ENCODE peak calls at places on chromosomes 13 and 19, in nine cellular contexts. I is activated T-helper 1 cell treated with anti-CD3 and anti-CD28 coated beads, Interleukin-12 subunit alpha, Interleukin-12 subunit beta, Interleukin-2, Interleukin-4 antibody, amounts not matched to agents 30 ng/mL and 10 ng/mL and 1 ng/mL, durations not matched to agents 14 hours and 24 hours and 36 hours; M is glutamatergic neuron; T is nephron progenitor cell; L is stimulated activated CD4-positive, alpha-beta T cell treated with anti-CD3 and anti-CD28 coated beads, Interleukin-1b, Interleukin-23, amount 100 ng/mL, for 24 hours; P is NCI-H187; X is endothelial cell; K is activated naive CD8-positive, alpha-beta T cell treated with anti-CD3 and anti-CD28 coated beads, Interleukin-2, amount 50 U/mL, for 24 hours; Z is OCI-LY7. F is an unnamed sample.

GRCh38 chr19:36060430-36060829 is 5.7 kb downstream of the WDR62 start:
- DNase-seq in T (peak), Z (peak), M (peak), P (no peak), I (no peak), K (peak), X (peak), L (no peak), F (no peak)

GRCh38 chr13:107450931-107451330 is 764.4 kb downstream of the LIG4 start:
- DNase-seq in M (no peak), L (no peak), Z (no peak), I (no peak), T (no peak), K (no peak), X (no peak), P (no peak), F (no peak)

GRCh38 chr19:12996542-12997094 is 1.3 kb downstream of the NFIX start:
- DNase-seq in P (no peak), X (no peak), K (no peak), L (no peak), M (peak), Z (no peak), I (no peak), T (no peak), F (no peak)

GRCh38 chr13:25286308-25286968 is 850 bp downstream of the MTMR6 start:
- DNase-seq in P (no peak), I (peak), X (peak), K (peak), T (peak), L (no peak), Z (peak), M (no peak), F (peak)

GRCh38 chr19:7980635-7981121 is 24.8 kb downstream of the ELAVL1 start:
- DNase-seq in P (no peak), K (no peak), Z (no peak), T (no peak), M (peak), X (no peak), I (no peak), L (no peak), F (no peak)

GRCh38 chr13:87128006-87128405 is 543.2 kb upstream of the SLITRK5 start:
- DNase-seq in T (no peak), M (no peak), I (no peak), K (no peak), L (no peak), P (no peak), Z (no peak), X (no peak), F (no peak)

GRCh38 chr19:3950871-3951861 is 18.3 kb downstream of the NMRK2 start:
- DNase-seq in X (no peak), I (no peak), P (no peak), T (no peak), Z (no peak), K (peak), L (no peak), M (peak), F (peak)

GRCh38 chr13:81760316-81760715 is 1419.4 kb upstream of the SPRY2 start:
- DNase-seq in Z (no peak), K (no peak), X (no peak), L (no peak), I (no peak), M (no peak), P (no peak), T (no peak), F (no peak)

GRCh38 chr13:95156208-95156607 is 145.0 kb downstream of the ABCC4 start:
- DNase-seq in K (no peak), Z (no peak), M (no peak), T (no peak), L (no peak), I (no peak), X (no peak), P (no peak), F (no peak)

GRCh38 chr19:934865-935422 is 9.1 kb downstream of the ARID3A start:
- DNase-seq in Z (no peak), I (no peak), X (no peak), M (no peak), L (no peak), T (no peak), K (no peak), P (no peak), F (no peak)

GRCh38 chr19:18513868-18514267 is 8.0 kb downstream of the ELL start:
- DNase-seq in P (no peak), Z (no peak), X (no peak), I (no peak), L (no peak), T (no peak), K (no peak), M (no peak), F (no peak)

GRCh38 chr19:4198467-4199126 is 16.1 kb downstream of the ANKRD24 start:
- DNase-seq in M (no peak), X (no peak), P (no peak), I (no peak), T (no peak), L (no peak), K (no peak), Z (no peak), F (no peak)

GRCh38 chr19:40705950-40706619 is 10.6 kb downstream of the COQ8B start:
- DNase-seq in P (no peak), Z (no peak), L (no peak), T (no peak), M (no peak), X (no peak), I (no peak), K (no peak), F (no peak)

GRCh38 chr13:75836441-75836840 is 200.3 kb downstream of the LMO7 start:
- DNase-seq in M (no peak), L (no peak), K (no peak), T (no peak), X (no peak), P (no peak), I (no peak), Z (no peak), F (no peak)

GRCh38 chr19:41174297-41174928 is 18.6 kb upstream of the CYP2S1 start:
- DNase-seq in X (no peak), K (no peak), M (no peak), T (no peak), I (no peak), L (no peak), Z (no peak), P (no peak), F (no peak)

GRCh38 chr19:31354919-31355318 is 5.7 kb upstream of the TSHZ3 start:
- DNase-seq in L (no peak), Z (no peak), I (no peak), T (peak), M (no peak), X (peak), P (no peak), K (no peak), F (no peak)

GRCh38 chr13:93655132-93655531 is 428.5 kb downstream of the GPC6 start:
- DNase-seq in X (no peak), P (no peak), I (no peak), T (no peak), Z (no peak), L (no peak), K (no peak), M (no peak), F (no peak)

GRCh38 chr19:30212574-30212973 is 159.6 kb upstream of the ZNF536 start:
- DNase-seq in X (no peak), L (no peak), Z (no peak), M (no peak), T (no peak), K (no peak), I (no peak), P (no peak), F (no peak)

GRCh38 chr19:33998739-33999345 is 173.5 kb upstream of the LSM14A start:
- DNase-seq in L (no peak), K (no peak), X (no peak), Z (peak), T (no peak), M (no peak), P (no peak), I (no peak), F (no peak)

GRCh38 chr19:1270854-1271527 is 1.9 kb downstream of the CIRBP start:
- DNase-seq in M (no peak), L (no peak), X (no peak), K (no peak), I (no peak), Z (peak), P (no peak), T (no peak), F (no peak)

GRCh38 chr13:98214008-98214643 is 37.1 kb upstream of the RNF113B start:
- DNase-seq in T (peak), L (no peak), X (no peak), Z (no peak), K (no peak), I (no peak), P (no peak), M (peak), F (no peak)

GRCh38 chr19:41555752-41556151 is 20.2 kb upstream of the CEACAM21 start:
- DNase-seq in I (no peak), K (no peak), X (no peak), Z (no peak), T (no peak), L (no peak), P (no peak), M (no peak), F (no peak)

GRCh38 chr13:59501004-59501403 is 662.7 kb downstream of the DIAPH3 start:
- DNase-seq in T (no peak), L (no peak), X (no peak), P (no peak), K (no peak), Z (no peak), M (no peak), I (no peak), F (no peak)

GRCh38 chr19:20365146-20365545 is 198.1 kb downstream of the ZNF486 start:
- DNase-seq in T (no peak), Z (no peak), P (no peak), X (no peak), K (no peak), M (no peak), I (no peak), L (no peak), F (no peak)

GRCh38 chr13:28613562-28613961 is 45.4 kb upstream of the POMP start:
- DNase-seq in Z (no peak), T (no peak), I (no peak), K (no peak), L (no peak), P (no peak), M (no peak), X (no peak), F (no peak)

GRCh38 chr19:50332264-50333038 is 3.3 kb upstream of the KCNC3 start:
- DNase-seq in Z (no peak), P (no peak), T (peak), K (no peak), L (no peak), X (no peak), I (no peak), M (no peak), F (no peak)

GRCh38 chr13:57857945-57858344 is 226.4 kb downstream of the PCDH17 start:
- DNase-seq in P (no peak), K (no peak), L (no peak), Z (no peak), X (no peak), T (no peak), I (no peak), M (no peak), F (no peak)

GRCh38 chr13:81874253-81874652 is 1533.3 kb upstream of the SPRY2 start:
- DNase-seq in T (no peak), M (no peak), P (no peak), I (no peak), X (no peak), K (no peak), L (no peak), Z (no peak), F (no peak)

GRCh38 chr13:98675837-98676236 is 76.6 kb downstream of the SLC15A1 start:
- DNase-seq in L (no peak), T (no peak), P (no peak), K (no peak), X (no peak), M (no peak), Z (no peak), I (no peak), F (no peak)

GRCh38 chr13:74288361-74288911 is 154.2 kb upstream of the KLF12 start:
- DNase-seq in M (peak), L (no peak), X (peak), I (no peak), K (peak), T (peak), Z (peak), P (peak), F (peak)

GRCh38 chr13:99384468-99384867 is 77.3 kb upstream of the GPR183 start:
- DNase-seq in K (peak), L (no peak), I (no peak), M (no peak), P (no peak), X (no peak), Z (no peak), T (no peak), F (no peak)

GRCh38 chr13:69264362-69265334 is 843.0 kb upstream of the ATXN8OS start:
- DNase-seq in I (no peak), M (no peak), T (no peak), Z (no peak), L (no peak), X (no peak), P (no peak), K (no peak), F (peak)

GRCh38 chr19:7415163-7415856 is 66.6 kb downstream of the ARHGEF18 start:
- DNase-seq in K (no peak), P (no peak), T (no peak), L (no peak), I (no peak), X (no peak), M (no peak), Z (no peak), F (no peak)

GRCh38 chr13:111066544-111066943 is 48.6 kb upstream of the ARHGEF7 start:
- DNase-seq in K (no peak), L (no peak), T (no peak), M (no peak), I (no peak), Z (no peak), X (no peak), P (no peak), F (peak)

GRCh38 chr13:28204690-28205443 is 66.5 kb downstream of the PAN3 start:
- DNase-seq in M (no peak), K (peak), P (no peak), X (no peak), I (no peak), Z (no peak), T (no peak), L (no peak), F (no peak)

GRCh38 chr13:63706751-63707150 is 2291.1 kb upstream of the PCDH20 start:
- DNase-seq in L (no peak), P (no peak), I (no peak), T (no peak), X (no peak), Z (no peak), K (no peak), M (no peak), F (no peak)